ENCODE peak calls at places on chromosome 5, in five cellular contexts. P is HEK293T, G is HepG2, X is SK-N-SH, T is GM12878. M is an unnamed sample.

GRCh38 chr5:175285263-175285662 is 158.7 kb downstream of the DRD1 start:
- DNase-seq in X (no peak), G (no peak), T (no peak), P (no peak), M (no peak)

GRCh38 chr5:91865920-91866319 is 482.8 kb upstream of the ARRDC3 start:
- DNase-seq in P (no peak), G (no peak), T (no peak), X (no peak), M (no peak)

GRCh38 chr5:81657386-81657785 is 93.5 kb downstream of the SSBP2 start:
- DNase-seq in P (peak), G (no peak), X (peak), T (no peak), M (peak)

GRCh38 chr5:43401827-43402226 is 10.4 kb downstream of the CCL28 start:
- DNase-seq in T (no peak), G (peak), X (peak), P (peak), M (peak)

GRCh38 chr5:6598351-6598900 is 34.4 kb downstream of the NSUN2 start:
- DNase-seq in P (no peak), X (no peak), G (no peak), T (no peak), M (no peak)

GRCh38 chr5:9230355-9230754 is 315.5 kb downstream of the SEMA5A start:
- DNase-seq in P (no peak), G (no peak), X (no peak), T (no peak), M (no peak)

GRCh38 chr5:127934791-127935256 is 148.7 kb upstream of the SLC12A2 start:
- DNase-seq in G (peak), X (no peak), P (peak), T (no peak), M (no peak)

GRCh38 chr5:178991190-178992145 is 3.7 kb downstream of the GRM6 start:
- DNase-seq in G (no peak), X (no peak), P (peak), T (no peak), M (no peak)

GRCh38 chr5:72456391-72457060 is 50.7 kb downstream of the ZNF366 start:
- DNase-seq in P (no peak), X (no peak), G (no peak), T (no peak), M (no peak)

GRCh38 chr5:142515036-142515435 is 170.9 kb downstream of the FGF1 start:
- DNase-seq in G (no peak), X (no peak), T (no peak), P (no peak), M (no peak)

GRCh38 chr5:142511318-142511717 is 174.6 kb downstream of the FGF1 start:
- DNase-seq in X (no peak), P (no peak), T (no peak), G (no peak), M (no peak)

GRCh38 chr5:142512680-142513042 is 173.2 kb downstream of the FGF1 start:
- DNase-seq in T (no peak), P (no peak), G (peak), X (no peak), M (no peak)

GRCh38 chr5:142514196-142514595 is 171.7 kb downstream of the FGF1 start:
- DNase-seq in P (no peak), X (no peak), T (no peak), G (no peak), M (no peak)

DNA sequence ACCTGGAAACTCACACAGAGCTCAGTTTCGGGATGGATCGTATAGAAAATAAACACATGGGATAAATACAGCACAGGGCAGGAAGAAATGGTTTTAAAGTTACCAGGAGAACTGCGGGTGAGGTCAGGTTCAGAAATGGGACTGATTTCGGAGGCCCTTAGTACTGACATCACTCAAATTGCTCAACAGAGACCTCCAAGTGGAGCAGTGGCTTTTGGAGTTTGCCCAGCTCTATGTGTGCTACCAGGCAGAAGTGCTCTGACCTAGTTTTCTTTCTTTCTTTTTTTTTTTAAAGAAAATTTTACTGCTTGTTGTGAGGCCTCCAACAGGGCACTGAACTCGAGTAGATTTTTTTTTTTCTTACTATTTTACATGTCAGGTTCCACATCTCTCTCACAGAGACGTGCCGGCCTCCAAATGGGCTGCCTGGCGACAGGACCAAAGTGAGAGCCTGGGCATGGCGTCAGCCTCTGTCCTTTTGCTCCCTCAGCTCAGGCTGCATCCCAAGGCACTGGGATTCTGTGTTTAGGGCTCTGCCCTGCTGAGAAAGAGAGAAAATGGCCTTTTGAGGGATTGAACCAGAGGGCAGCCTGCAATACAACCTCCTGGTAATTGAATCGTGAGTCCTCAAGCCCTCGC is 173.7 kb downstream of the FGF1 start:
- DNase-seq in X (no peak), T (no peak), P (no peak), G (no peak), M (no peak)
- TF ChIP-seq FOXM1 in X (no peak), T (no peak), P (no peak), G (no peak), M (no peak)

GRCh38 chr5:147669113-147669869 is 113.2 kb downstream of the JAKMIP2 start:
- DNase-seq in P (no peak), X (peak), G (no peak), T (no peak), M (no peak)
- TF ChIP-seq FOXM1 in P (no peak), X (no peak), G (no peak), T (no peak), M (no peak)

GRCh38 chr5:1515921-1516571 is 7.7 kb downstream of the LPCAT1 start:
- DNase-seq in T (no peak), G (peak), X (no peak), P (no peak), M (no peak)

GRCh38 chr5:1516615-1517601 is 6.9 kb downstream of the LPCAT1 start:
- DNase-seq in P (no peak), G (peak), X (no peak), T (no peak), M (no peak)

GRCh38 chr5:1519631-1520141 is 4.1 kb downstream of the LPCAT1 start:
- DNase-seq in G (no peak), X (no peak), T (no peak), P (no peak), M (no peak)

GRCh38 chr5:1515311-1515920 is 8.3 kb downstream of the LPCAT1 start:
- DNase-seq in P (no peak), G (no peak), X (peak), T (no peak), M (peak)

DNA sequence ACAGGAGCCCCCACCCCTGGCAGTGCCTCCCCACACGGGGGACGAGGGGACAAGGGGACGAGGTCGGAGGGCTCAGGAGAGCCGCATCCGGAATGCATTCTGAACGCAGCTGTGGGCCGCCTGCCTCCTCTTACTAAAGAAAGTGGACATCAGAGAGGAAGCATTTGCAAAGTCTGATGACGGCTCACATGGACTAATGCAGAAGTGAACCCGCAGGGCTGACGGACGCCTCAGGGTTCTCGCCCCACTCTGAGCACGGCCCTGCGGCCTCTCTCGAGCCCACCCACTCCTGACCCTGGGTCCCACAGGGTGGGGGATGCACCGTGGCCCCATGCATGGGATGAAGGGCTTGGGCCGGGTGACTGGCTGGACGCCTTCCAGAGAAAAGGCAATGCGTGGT is 5.9 kb downstream of the LPCAT1 start:
- DNase-seq in T (no peak), P (no peak), G (no peak), X (no peak), M (no peak)
- TF ChIP-seq FOXM1 in T (no peak), P (no peak), G (no peak), X (no peak), M (no peak)

GRCh38 chr5:88675758-88676636 is 207.0 kb downstream of the MEF2C start:
- DNase-seq in P (peak), T (no peak), G (no peak), X (peak), M (no peak)
- TF ChIP-seq FOXM1 in P (no peak), T (no peak), G (no peak), X (no peak), M (no peak)

GRCh38 chr5:170656346-170656745 is 127.2 kb upstream of the GABRP start:
- DNase-seq in X (no peak), T (no peak), G (no peak), P (no peak), M (no peak)
- TF ChIP-seq FOXM1 in X (no peak), T (no peak), G (no peak), P (no peak), M (no peak)

DNA sequence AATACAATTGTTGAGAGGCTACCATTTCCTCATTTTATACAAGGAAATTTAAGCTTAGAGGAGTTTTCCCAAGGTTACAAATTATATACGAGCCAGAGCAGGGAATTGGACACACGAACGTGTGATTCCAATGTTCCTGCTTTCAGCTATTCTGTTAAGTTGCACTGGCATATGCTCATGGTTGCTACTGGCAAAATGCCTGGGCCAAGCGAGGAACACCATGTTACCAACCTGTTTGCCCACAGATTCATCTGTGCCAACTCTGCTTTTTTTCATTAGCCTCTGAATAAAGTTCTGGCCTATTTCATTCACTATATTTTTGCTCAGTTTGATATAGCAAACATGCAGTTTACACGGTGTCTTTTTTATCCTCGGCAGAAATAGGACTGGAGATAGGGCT is 5.1 kb upstream of the C5orf46 start:
- DNase-seq in G (no peak), T (no peak), X (no peak), P (no peak), M (no peak)
- TF ChIP-seq FOXM1 in G (no peak), T (no peak), X (no peak), P (no peak), M (no peak)

GRCh38 chr5:10633271-10634049 is 69.6 kb downstream of the ANKRD33B start:
- DNase-seq in T (no peak), X (no peak), P (no peak), G (no peak), M (no peak)

GRCh38 chr5:10634562-10634961 is 70.7 kb downstream of the ANKRD33B start:
- DNase-seq in X (no peak), T (no peak), G (no peak), P (no peak), M (no peak)

GRCh38 chr5:10635257-10635860 is 71.5 kb downstream of the ANKRD33B start:
- DNase-seq in G (no peak), T (peak), P (no peak), X (no peak), M (no peak)

GRCh38 chr5:10632110-10632903 is 68.4 kb downstream of the ANKRD33B start:
- DNase-seq in T (peak), X (no peak), G (no peak), P (no peak), M (no peak)

GRCh38 chr5:10634056-10634455 is 70.2 kb downstream of the ANKRD33B start:
- DNase-seq in G (no peak), P (no peak), X (no peak), T (no peak), M (no peak)
- TF ChIP-seq FOXM1 in G (no peak), P (no peak), X (no peak), T (no peak), M (no peak)

DNA sequence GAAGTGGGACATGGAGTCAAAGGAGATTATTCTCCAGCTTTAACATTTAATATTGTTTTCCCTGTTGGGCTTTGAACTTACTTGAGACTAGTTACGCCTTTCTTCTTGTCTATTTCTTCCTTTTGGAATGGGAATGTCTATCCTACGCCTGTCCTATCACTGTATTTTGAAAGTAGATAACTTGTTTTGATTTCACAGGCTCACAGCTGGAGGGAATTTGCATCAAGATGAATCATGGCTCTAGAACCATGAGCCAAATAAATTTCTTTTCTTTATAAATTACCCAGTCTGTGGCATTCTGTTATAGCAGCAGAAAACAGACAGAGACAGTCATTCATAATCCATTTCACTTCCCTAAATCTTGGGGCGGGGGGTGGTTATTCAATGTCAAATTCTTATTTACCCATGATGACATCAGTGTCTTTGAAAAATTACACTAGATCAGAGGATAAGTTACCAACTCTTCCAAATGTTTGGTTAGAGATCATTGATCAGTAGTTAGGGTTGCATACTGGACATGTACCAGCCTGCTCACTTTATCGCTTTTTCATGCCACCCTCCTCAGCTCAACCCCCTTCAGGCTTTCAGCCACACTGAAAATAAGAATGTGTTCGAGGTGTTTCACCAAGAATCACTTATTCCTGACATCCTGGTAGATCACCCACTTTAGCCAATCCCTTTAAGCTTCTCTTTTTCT is 419.6 kb upstream of the PIK3R1 start:
- DNase-seq in G (no peak), X (no peak), P (no peak), T (no peak), M (no peak)
- TF ChIP-seq FOXM1 in G (no peak), X (no peak), P (no peak), T (no peak), M (no peak)

DNA sequence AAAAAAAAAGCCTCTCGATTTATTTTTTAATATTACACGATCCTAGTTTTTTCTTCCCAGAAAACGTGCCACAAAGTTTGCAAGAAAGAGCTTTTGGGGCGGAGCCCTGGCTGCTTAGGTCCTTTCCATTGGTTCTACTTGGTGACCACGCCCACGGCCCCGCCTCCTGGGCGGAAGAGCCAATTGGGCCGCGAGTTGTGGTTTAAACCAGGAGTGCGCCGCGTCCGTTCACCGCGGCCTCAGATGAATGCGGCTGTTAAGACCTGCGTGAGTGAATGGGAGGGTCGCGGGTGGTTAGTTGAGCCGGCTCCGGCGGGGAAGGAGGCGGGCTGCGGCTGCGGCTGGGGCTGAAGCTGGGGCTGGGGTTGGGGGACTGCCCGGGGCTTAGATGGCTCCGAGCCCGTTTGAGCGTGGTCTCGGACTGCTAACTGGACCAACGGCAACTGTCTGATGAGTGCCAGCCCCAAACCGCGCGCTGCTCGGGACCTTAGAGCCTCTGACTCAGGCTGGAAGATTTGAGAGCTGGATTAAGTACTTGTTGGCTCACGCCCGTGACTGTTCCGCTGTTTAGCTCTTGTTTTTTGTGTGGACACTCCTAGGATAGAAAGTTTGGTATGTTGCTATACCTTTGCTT is at the start of gene PTTG1:
- DNase-seq in G (peak), P (peak), X (peak), T (peak), M (peak)
- TF ChIP-seq FOXM1 in G (peak), P (peak), X (peak), T (peak), M (peak)

DNA sequence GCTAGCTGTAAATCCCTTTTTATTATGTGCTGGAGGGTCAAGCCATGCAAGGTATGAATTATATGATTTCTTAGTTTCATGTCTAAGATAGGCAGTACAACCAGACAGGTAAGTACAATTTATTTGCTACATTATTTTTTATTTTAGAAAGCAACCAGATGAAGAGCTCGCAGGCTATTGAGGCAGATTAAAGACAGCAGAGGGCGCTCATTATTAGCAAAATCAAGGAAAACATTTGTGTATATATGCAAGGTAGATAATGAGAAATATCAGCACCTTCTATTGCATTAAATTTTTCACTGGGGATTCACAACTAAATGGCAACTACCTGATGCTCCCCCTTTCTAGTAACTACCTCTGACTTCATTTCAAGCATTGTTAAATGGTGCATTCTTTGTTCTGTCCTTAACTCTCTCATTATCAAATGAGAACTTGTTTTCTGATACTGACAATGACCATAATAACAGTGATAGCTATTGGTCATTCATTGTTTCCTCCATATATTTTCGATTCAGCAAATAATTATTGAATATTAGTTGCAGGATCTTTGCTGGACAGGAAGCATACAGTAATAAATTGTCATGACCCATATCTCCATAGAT is 8.6 kb downstream of the SCGB3A2 start:
- DNase-seq in G (peak), T (no peak), P (peak), X (peak), M (peak)
- TF ChIP-seq FOXM1 in G (no peak), T (no peak), P (no peak), X (no peak), M (no peak)

M was measured in K562.